ENCODE peak calls at places on chromosomes 4 and X, in four cellular contexts. U, V, M and J are unnamed samples.

GRCh38 chrX:132774312-132774711 is 184.1 kb downstream of the HS6ST2 start:
- DNase-seq in V (no peak), M (no peak), U (no peak), J (no peak)

GRCh38 chr4:180828455-180829018 is 1414.7 kb upstream of the TENM3 start:
- DNase-seq in U (peak; percentile 59), M (peak; percentile 67), V (no peak), J (no peak)

GRCh38 chr4:23855912-23856605 is 33.8 kb downstream of the PPARGC1A start:
- DNase-seq in U (no peak), M (no peak), V (no peak), J (no peak)

GRCh38 chrX:134694935-134695334 is 36.7 kb upstream of the PLAC1 start:
- DNase-seq in U (no peak), M (no peak), V (no peak), J (no peak)

GRCh38 chr4:165726831-165727230 is 146.2 kb upstream of the TLL1 start:
- DNase-seq in M (no peak), U (no peak), V (no peak), J (no peak)

GRCh38 chr4:2071912-2072867 is 13.1 kb downstream of the NAT8L start:
- DNase-seq in V (no peak), M (no peak), U (no peak), J (no peak)

GRCh38 chr4:117010695-117011094 is 74.7 kb downstream of the TRAM1L1 start:
- DNase-seq in U (no peak), V (no peak), M (no peak), J (no peak)

GRCh38 chr4:153549401-153549800 is 83.2 kb downstream of the TMEM131L start:
- DNase-seq in M (no peak), U (no peak), V (no peak), J (no peak)

GRCh38 chr4:120066182-120066524 is 495 bp downstream of the MAD2L1 start:
- DNase-seq in U (no peak), V (no peak), M (peak; percentile 42), J (no peak)

GRCh38 chr4:137421796-137422195 is 110.5 kb downstream of the PCDH18 start:
- DNase-seq in M (no peak), V (no peak), U (no peak), J (no peak)

GRCh38 chr4:73922766-73923630 is 53.8 kb downstream of the CXCL1 start:
- DNase-seq in V (no peak), M (no peak), U (no peak), J (no peak)

GRCh38 chrX:2498781-2499302 is 1.9 kb downstream of the DHRSX start:
- DNase-seq in U (peak; percentile 35), V (no peak), M (peak; percentile 49), J (no peak)

GRCh38 chrX:94695910-94696309 is 1021.9 kb downstream of the FAM133A start:
- DNase-seq in U (no peak), V (no peak), M (peak; percentile 27), J (no peak)

GRCh38 chr4:103982454-103982853 is 262.7 kb upstream of the TACR3 start:
- DNase-seq in U (no peak), M (no peak), V (no peak), J (no peak)

GRCh38 chrX:153667931-153668396 is 5.6 kb downstream of the PNCK start:
- DNase-seq in U (peak; percentile 86), M (peak; percentile 85), V (peak; percentile 12), J (peak; percentile 69)

GRCh38 chr4:5773271-5773555 is 62.2 kb downstream of the EVC start:
- DNase-seq in U (no peak), V (no peak), M (no peak), J (no peak)

GRCh38 chr4:109155682-109156243 is 146.7 kb downstream of the COL25A1 start:
- DNase-seq in V (no peak), M (no peak), U (no peak), J (no peak)

GRCh38 chr4:57553695-57554094 is 443.5 kb upstream of the IGFBP7 start:
- DNase-seq in V (no peak), U (no peak), M (no peak), J (no peak)

GRCh38 chr4:165378763-165379631 is at the start of gene CPE:
- DNase-seq in M (peak; percentile 77), U (peak; percentile 45), V (no peak), J (peak; percentile 58)

GRCh38 chr4:41877020-41877796 is 58.0 kb upstream of the TMEM33 start:
- DNase-seq in M (peak; percentile 36), V (no peak), U (no peak), J (no peak)

GRCh38 chrX:113929004-113929403 is 654.9 kb upstream of the HTR2C start:
- DNase-seq in M (peak; percentile 83), U (no peak), V (no peak), J (peak; percentile 1)

GRCh38 chr4:11614426-11614825 is 185.7 kb upstream of the HS3ST1 start:
- DNase-seq in U (no peak), V (no peak), M (no peak), J (no peak)

GRCh38 chr4:135927651-135928050 is 1604.6 kb downstream of the PCDH18 start:
- DNase-seq in M (no peak), V (no peak), U (no peak), J (no peak)

GRCh38 chr4:2412534-2412884 is 5.9 kb downstream of the ZFYVE28 start:
- DNase-seq in M (no peak), V (no peak), U (no peak), J (no peak)

GRCh38 chr4:73870260-73870659 is 1.1 kb downstream of the CXCL1 start:
- DNase-seq in M (peak; percentile 11), V (no peak), U (no peak), J (no peak)

GRCh38 chr4:72522440-72522839 is 46.6 kb downstream of the ADAMTS3 start:
- DNase-seq in M (no peak), V (no peak), U (no peak), J (no peak)

GRCh38 chrX:74419861-74420193 is 1.5 kb upstream of the SLC16A2 start:
- DNase-seq in V (no peak), U (no peak), M (peak; percentile 17), J (no peak)
- H3K4me3 ChIP-seq in V (no peak overlapping the region), U (peak overlapping the region; percentile 45), M (peak overlapping the region; percentile 67), J (no peak overlapping the region)

GRCh38 chr4:7462509-7462971 is 27.8 kb upstream of the PSAPL1 start:
- DNase-seq in U (peak; percentile 17), M (peak; percentile 51), V (no peak), J (no peak)
- TF ChIP-seq CTCF in U (peak; percentile 29), M (peak; percentile 20), V (no peak), J (no peak)

DNA sequence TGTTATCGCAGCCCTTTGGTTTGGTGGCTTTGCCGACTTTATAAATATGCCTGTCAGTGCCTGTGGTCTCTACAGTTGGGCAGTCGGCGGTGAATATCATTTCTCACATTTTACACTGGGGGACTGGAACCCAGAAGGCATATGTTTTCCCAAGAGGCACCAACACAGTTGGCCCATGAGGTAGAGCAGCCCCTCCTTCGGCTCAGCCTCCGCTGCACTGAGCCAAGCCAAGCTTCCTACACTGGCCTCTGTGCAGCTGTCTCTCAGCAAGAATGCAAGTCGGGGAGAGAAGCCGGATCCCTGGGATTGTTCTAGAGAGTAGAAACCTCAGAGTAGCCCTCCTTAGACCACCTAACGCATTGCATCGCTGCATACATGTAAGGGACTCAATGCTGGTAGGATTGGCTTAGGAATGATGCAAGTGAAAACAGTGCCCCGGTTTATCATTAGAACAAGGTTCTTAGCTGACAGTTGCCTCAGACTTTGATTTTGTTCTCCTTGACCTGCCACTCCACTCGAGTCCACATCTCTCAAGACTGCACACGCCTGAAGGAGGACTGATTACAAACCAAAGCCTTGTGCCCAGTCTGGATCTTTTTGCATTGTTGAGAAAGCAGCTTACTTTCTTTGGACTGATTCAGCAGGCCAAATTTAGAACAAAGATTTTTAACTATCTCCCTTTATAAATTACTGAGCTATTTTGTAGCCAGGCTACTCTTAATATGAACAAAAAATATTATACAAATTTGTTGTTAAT is 125.4 kb downstream of the PTTG2 start:
- DNase-seq in V (no peak), M (peak; percentile 44), U (no peak), J (no peak)
- H3K4me3 ChIP-seq in V (no peak overlapping the region), M (no peak overlapping the region), U (no peak overlapping the region), J (no peak overlapping the region)

GRCh38 chr4:122356317-122356818 is 22.4 kb upstream of the ADAD1 start:
- DNase-seq in M (no peak), U (no peak), V (no peak), J (no peak)

GRCh38 chr4:122364700-122365404 is 14.0 kb upstream of the ADAD1 start:
- DNase-seq in V (no peak), M (peak; percentile 63), U (no peak), J (no peak)

GRCh38 chr4:122360754-122361153 is 18.1 kb upstream of the ADAD1 start:
- DNase-seq in M (no peak), V (no peak), U (no peak), J (no peak)
- TF ChIP-seq CTCF in M (no peak), V (no peak), U (no peak), J (no peak)

GRCh38 chr4:997375-998071 is 4.3 kb upstream of the SLC26A1 start:
- DNase-seq in M (peak; percentile 55), U (no peak), V (no peak), J (no peak)
- H3K4me3 ChIP-seq in M (peak overlapping the region; percentile 57), U (peak overlapping the region; percentile 21), V (no peak overlapping the region), J (no peak overlapping the region)

GRCh38 chr4:161926033-161926828 is 237.6 kb downstream of the FSTL5 start:
- DNase-seq in U (no peak), V (no peak), M (no peak), J (no peak)
- TF ChIP-seq CTCF in U (no peak), V (no peak), M (no peak), J (no peak)

GRCh38 chrX:101550362-101550761 is at the start of gene ARMCX1:
- DNase-seq in M (peak; percentile 65), V (no peak), U (peak; percentile 75), J (peak; percentile 1)
- H3K4me3 ChIP-seq in M (peak within 1 kb of the TSS; percentile 68), V (no peak within 1 kb of the TSS), U (peak within 1 kb of the TSS; percentile 48), J (no peak within 1 kb of the TSS)